ENCODE peak calls at places on chromosomes 1 and 21, in six cellular contexts. One of them, this sample, is unnamed. For H3K4me1, the result is how much of the 10 kb centered on the place peaks cover.

GRCh38 chr1:156399355-156400125 is 30.5 kb downstream of the RHBG start:
- DNase-seq in mesendoderm: peak
- DNase-seq in MM.1S: no peak
- DNase-seq in GM23248: no peak
- DNase-seq in PC-9: no peak
- DNase-seq in tibial artery: no peak
- DNase-seq in this sample: no peak

GRCh38 chr1:114588196-114588689 is 6.8 kb upstream of the BCAS2 start:
- DNase-seq in mesendoderm: no peak
- DNase-seq in MM.1S: no peak
- DNase-seq in GM23248: no peak
- DNase-seq in PC-9: no peak
- DNase-seq in tibial artery: no peak
- DNase-seq in this sample: no peak

GRCh38 chr1:66526036-66526435 is 7.9 kb upstream of the SGIP1 start:
- DNase-seq in mesendoderm: no peak
- DNase-seq in MM.1S: no peak
- DNase-seq in GM23248: no peak
- DNase-seq in PC-9: no peak
- DNase-seq in tibial artery: no peak
- DNase-seq in this sample: no peak

GRCh38 chr1:113253979-113254378 is 136.3 kb upstream of the MAGI3 start:
- DNase-seq in mesendoderm: no peak
- DNase-seq in MM.1S: no peak
- DNase-seq in GM23248: no peak
- DNase-seq in PC-9: no peak
- DNase-seq in tibial artery: no peak
- DNase-seq in this sample: no peak

GRCh38 chr1:110477041-110477440 is 26.1 kb downstream of the PROK1 start:
- DNase-seq in mesendoderm: peak
- DNase-seq in MM.1S: no peak
- DNase-seq in GM23248: peak
- DNase-seq in PC-9: no peak
- DNase-seq in tibial artery: no peak
- DNase-seq in this sample: peak

GRCh38 chr1:14522331-14523241 is 75.9 kb upstream of the KAZN start:
- DNase-seq in mesendoderm: peak
- DNase-seq in MM.1S: no peak
- DNase-seq in GM23248: peak
- DNase-seq in PC-9: no peak
- DNase-seq in tibial artery: peak
- DNase-seq in this sample: peak

GRCh38 chr1:190328361-190328760 is 149.3 kb downstream of the BRINP3 start:
- DNase-seq in mesendoderm: no peak
- DNase-seq in MM.1S: no peak
- DNase-seq in GM23248: no peak
- DNase-seq in PC-9: no peak
- DNase-seq in tibial artery: no peak
- DNase-seq in this sample: no peak

GRCh38 chr1:16979475-16980327 is 719 bp downstream of the MFAP2 start:
- DNase-seq in mesendoderm: peak
- DNase-seq in MM.1S: no peak
- DNase-seq in GM23248: peak
- DNase-seq in PC-9: no peak
- DNase-seq in tibial artery: no peak
- DNase-seq in this sample: no peak

GRCh38 chr21:44275041-44275440 is 10.6 kb upstream of the AIRE start:
- DNase-seq in mesendoderm: no peak
- DNase-seq in MM.1S: no peak
- DNase-seq in GM23248: no peak
- DNase-seq in PC-9: no peak
- DNase-seq in tibial artery: no peak
- DNase-seq in this sample: peak

GRCh38 chr21:44969066-44969649 is 29.3 kb downstream of the SLX9 start:
- DNase-seq in mesendoderm: no peak
- DNase-seq in MM.1S: no peak
- DNase-seq in GM23248: no peak
- DNase-seq in PC-9: no peak
- DNase-seq in tibial artery: no peak
- DNase-seq in this sample: no peak

GRCh38 chr1:67978988-67979516 is 71.4 kb downstream of the DIRAS3 start:
- DNase-seq in mesendoderm: no peak
- DNase-seq in MM.1S: no peak
- DNase-seq in GM23248: peak
- DNase-seq in PC-9: no peak
- DNase-seq in tibial artery: no peak
- DNase-seq in this sample: no peak

DNA sequence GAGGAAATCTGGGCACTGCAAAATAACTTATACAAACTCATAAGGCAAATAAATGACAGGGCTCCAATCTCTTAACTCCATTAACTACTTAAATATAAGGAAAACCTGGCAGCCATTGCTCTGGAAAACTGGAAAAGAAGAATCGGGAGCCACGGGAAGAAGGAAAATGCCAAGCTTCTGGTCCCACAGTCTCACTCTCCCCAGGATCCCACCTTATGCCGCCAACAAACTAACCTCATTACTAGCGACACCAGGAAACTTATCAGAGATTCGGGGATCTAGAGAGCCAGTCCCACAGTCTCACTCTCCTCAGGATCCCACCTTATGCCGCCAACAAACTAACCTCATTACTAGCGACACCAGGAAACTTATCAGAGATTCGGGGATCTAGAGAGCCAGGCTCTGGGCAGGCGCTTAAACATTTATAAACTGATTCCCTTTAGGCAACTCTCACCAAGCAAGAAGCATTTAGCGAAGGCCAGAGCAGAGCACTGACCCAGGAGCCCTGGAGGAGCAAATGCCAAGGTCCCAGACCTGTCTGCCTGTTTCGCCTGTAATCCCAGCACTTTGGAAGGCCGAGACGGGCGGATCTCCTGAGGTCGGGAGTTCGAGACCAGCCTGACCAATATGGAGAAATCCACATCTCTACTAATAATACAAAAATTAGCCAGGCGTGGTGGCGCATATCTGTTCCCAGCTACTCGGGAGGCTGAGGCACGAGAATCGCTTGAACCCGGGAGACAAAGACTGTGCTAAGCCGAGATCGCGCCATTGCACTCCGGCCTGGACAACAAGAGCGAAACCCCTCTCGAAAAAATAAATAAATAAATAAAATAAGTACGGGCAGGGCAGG is 720 bp downstream of the PSMB2 start:
- DNase-seq in mesendoderm: peak
- DNase-seq in MM.1S: no peak
- DNase-seq in GM23248: peak
- DNase-seq in PC-9: peak
- DNase-seq in tibial artery: no peak
- DNase-seq in this sample: no peak
- H3K4me1 ChIP-seq in mesendoderm: under half
- H3K4me1 ChIP-seq in MM.1S: under half
- H3K4me1 ChIP-seq in GM23248: under half
- H3K4me1 ChIP-seq in PC-9: under half
- H3K4me1 ChIP-seq in tibial artery: under half
- H3K4me1 ChIP-seq in this sample: under half

GRCh38 chr1:221718391-221719277 is 23.3 kb downstream of the DUSP10 start:
- DNase-seq in mesendoderm: peak
- DNase-seq in MM.1S: no peak
- DNase-seq in GM23248: peak
- DNase-seq in PC-9: peak
- DNase-seq in tibial artery: no peak
- DNase-seq in this sample: no peak
- H3K4me1 ChIP-seq in mesendoderm: under half
- H3K4me1 ChIP-seq in MM.1S: under half
- H3K4me1 ChIP-seq in GM23248: half or more
- H3K4me1 ChIP-seq in PC-9: half or more
- H3K4me1 ChIP-seq in tibial artery: under half
- H3K4me1 ChIP-seq in this sample: under half

DNA sequence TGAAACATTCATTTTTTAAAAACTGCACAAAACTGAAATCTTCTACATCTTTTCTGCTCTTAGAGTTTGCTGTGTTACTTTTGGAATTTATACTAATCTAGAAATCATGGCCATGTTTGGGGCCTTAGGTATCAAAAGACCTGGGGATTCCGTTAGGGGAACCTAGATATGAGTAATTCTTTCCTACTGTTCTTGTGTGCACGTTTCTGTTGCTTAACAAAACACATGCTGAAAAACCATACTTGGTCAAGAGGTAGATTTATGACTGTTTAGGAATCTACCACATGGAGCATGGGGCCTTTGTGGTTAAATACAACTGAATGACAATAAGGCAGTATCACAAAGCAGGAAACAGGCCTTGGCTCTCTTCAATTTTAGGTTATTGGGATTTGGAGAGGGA is 291.9 kb upstream of the USP25 start:
- DNase-seq in mesendoderm: no peak
- DNase-seq in MM.1S: no peak
- DNase-seq in GM23248: peak
- DNase-seq in PC-9: no peak
- DNase-seq in tibial artery: no peak
- DNase-seq in this sample: no peak
- H3K4me1 ChIP-seq in mesendoderm: under half
- H3K4me1 ChIP-seq in MM.1S: under half
- H3K4me1 ChIP-seq in GM23248: under half
- H3K4me1 ChIP-seq in PC-9: under half
- H3K4me1 ChIP-seq in tibial artery: under half
- H3K4me1 ChIP-seq in this sample: under half

GRCh38 chr1:225626698-225627097 is 26.2 kb downstream of the ENAH start:
- DNase-seq in mesendoderm: no peak
- DNase-seq in MM.1S: peak
- DNase-seq in GM23248: peak
- DNase-seq in PC-9: no peak
- DNase-seq in tibial artery: no peak
- DNase-seq in this sample: no peak
- H3K4me1 ChIP-seq in mesendoderm: under half
- H3K4me1 ChIP-seq in MM.1S: under half
- H3K4me1 ChIP-seq in GM23248: under half
- H3K4me1 ChIP-seq in PC-9: under half
- H3K4me1 ChIP-seq in tibial artery: under half
- H3K4me1 ChIP-seq in this sample: under half

GRCh38 chr1:184665329-184665728 is 89.3 kb downstream of the EDEM3 start:
- DNase-seq in mesendoderm: no peak
- DNase-seq in MM.1S: no peak
- DNase-seq in GM23248: no peak
- DNase-seq in PC-9: no peak
- DNase-seq in tibial artery: no peak
- DNase-seq in this sample: no peak
- H3K4me1 ChIP-seq in mesendoderm: under half
- H3K4me1 ChIP-seq in MM.1S: under half
- H3K4me1 ChIP-seq in GM23248: under half
- H3K4me1 ChIP-seq in PC-9: under half
- H3K4me1 ChIP-seq in tibial artery: under half
- H3K4me1 ChIP-seq in this sample: under half

GRCh38 chr21:42189860-42190491 is 29.0 kb upstream of the ABCG1 start:
- DNase-seq in mesendoderm: no peak
- DNase-seq in MM.1S: no peak
- DNase-seq in GM23248: no peak
- DNase-seq in PC-9: no peak
- DNase-seq in tibial artery: no peak
- DNase-seq in this sample: no peak

GRCh38 chr21:42191064-42191463 is 27.9 kb upstream of the ABCG1 start:
- DNase-seq in mesendoderm: no peak
- DNase-seq in MM.1S: no peak
- DNase-seq in GM23248: no peak
- DNase-seq in PC-9: no peak
- DNase-seq in tibial artery: no peak
- DNase-seq in this sample: no peak

GRCh38 chr21:42191978-42192595 is 26.9 kb upstream of the ABCG1 start:
- DNase-seq in mesendoderm: no peak
- DNase-seq in MM.1S: no peak
- DNase-seq in GM23248: no peak
- DNase-seq in PC-9: no peak
- DNase-seq in tibial artery: no peak
- DNase-seq in this sample: no peak

GRCh38 chr21:42188663-42189062 is 30.3 kb upstream of the ABCG1 start:
- DNase-seq in mesendoderm: no peak
- DNase-seq in MM.1S: no peak
- DNase-seq in GM23248: no peak
- DNase-seq in PC-9: no peak
- DNase-seq in tibial artery: no peak
- DNase-seq in this sample: no peak

GRCh38 chr21:42190492-42190875 is 28.5 kb upstream of the ABCG1 start:
- DNase-seq in mesendoderm: no peak
- DNase-seq in MM.1S: no peak
- DNase-seq in GM23248: no peak
- DNase-seq in PC-9: no peak
- DNase-seq in tibial artery: no peak
- DNase-seq in this sample: no peak
- H3K4me1 ChIP-seq in mesendoderm: under half
- H3K4me1 ChIP-seq in MM.1S: under half
- H3K4me1 ChIP-seq in GM23248: under half
- H3K4me1 ChIP-seq in PC-9: under half
- H3K4me1 ChIP-seq in tibial artery: under half
- H3K4me1 ChIP-seq in this sample: under half

DNA sequence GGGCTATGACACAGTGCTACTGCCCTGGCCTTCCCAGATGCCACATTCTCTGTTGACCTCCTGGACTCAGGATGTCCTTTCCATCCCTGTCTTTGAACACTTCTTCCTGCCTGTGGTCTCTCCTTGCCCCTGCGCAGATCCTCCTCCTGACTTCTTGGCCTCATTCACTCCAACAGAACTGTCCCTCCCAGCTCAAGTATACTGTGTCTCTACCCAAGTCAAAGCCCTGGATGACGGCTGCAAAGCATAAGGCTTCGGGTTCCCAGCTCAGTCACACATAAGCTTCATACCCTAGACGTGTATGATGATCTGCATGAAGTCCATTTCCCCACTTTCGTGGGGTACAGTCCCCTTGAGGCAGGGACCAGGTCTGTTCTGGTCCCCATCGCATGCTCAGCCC is 328.2 kb upstream of the VAMP3 start:
- DNase-seq in mesendoderm: no peak
- DNase-seq in MM.1S: no peak
- DNase-seq in GM23248: no peak
- DNase-seq in PC-9: no peak
- DNase-seq in tibial artery: no peak
- DNase-seq in this sample: no peak
- H3K4me1 ChIP-seq in mesendoderm: under half
- H3K4me1 ChIP-seq in MM.1S: under half
- H3K4me1 ChIP-seq in GM23248: under half
- H3K4me1 ChIP-seq in PC-9: under half
- H3K4me1 ChIP-seq in tibial artery: under half
- H3K4me1 ChIP-seq in this sample: under half